ENCODE peak calls at places on chromosomes 3 and 15, in seven cellular contexts. E is HTR-8/SVneo; R is hypothalamus; Q is anterior cingulate cortex; H is stimulated activated CD8-positive, alpha-beta memory T cell treated with anti-CD3 and anti-CD28 coated beads, Interleukin-15, amount 100 ng/mL, for 4 hours; I is GM20000; D is Calu3. M is an unnamed sample.

GRCh38 chr3:69368129-69368741 is 17.7 kb downstream of the FRMD4B start:
- DNase-seq in E (no peak), R (no peak), Q (no peak), H (no peak), I (peak; percentile 68), D (no peak), M (no peak)

GRCh38 chr3:42179110-42179725 is 86.8 kb downstream of the CCK start:
- DNase-seq in E (peak; percentile 78), R (no peak), Q (no peak), H (no peak), I (no peak), D (peak; percentile 74), M (peak; percentile 46)

GRCh38 chr15:40325700-40326099 is 2.2 kb downstream of the INAFM2 start:
- DNase-seq in E (no peak), R (no peak), Q (no peak), H (no peak), I (no peak), D (no peak), M (no peak)

GRCh38 chr3:51400169-51400568 is 9.1 kb downstream of the RBM15B start:
- DNase-seq in E (no peak), R (no peak), Q (no peak), H (no peak), I (no peak), D (no peak), M (no peak)

GRCh38 chr3:149180057-149180573 is 41.5 kb downstream of the CP start:
- DNase-seq in E (peak; percentile 89), R (no peak), Q (no peak), H (no peak), I (no peak), D (peak; percentile 63), M (peak; percentile 93)

GRCh38 chr15:58475573-58476524 is 44.1 kb downstream of the LIPC start:
- DNase-seq in E (no peak), R (no peak), Q (no peak), H (no peak), I (no peak), D (no peak), M (no peak)

GRCh38 chr3:9157651-9158383 is 91.6 kb downstream of the SRGAP3 start:
- DNase-seq in E (no peak), R (no peak), Q (no peak), H (no peak), I (no peak), D (no peak), M (no peak)

GRCh38 chr3:179807588-179807987 is 154.7 kb downstream of the USP13 start:
- DNase-seq in E (no peak), R (no peak), Q (no peak), H (no peak), I (no peak), D (no peak), M (no peak)

GRCh38 chr3:46909535-46910161 is 32.1 kb downstream of the PTH1R start:
- DNase-seq in E (peak; percentile 89), R (peak; percentile 69), Q (peak; percentile 80), H (peak; percentile 58), I (peak; percentile 89), D (peak; percentile 86), M (peak; percentile 69)

GRCh38 chr15:51907136-51907862 is 64.3 kb downstream of the LEO1 start:
- DNase-seq in E (no peak), R (no peak), Q (no peak), H (no peak), I (no peak), D (peak; percentile 80), M (peak; percentile 14)

GRCh38 chr15:88627463-88627862 is 6.3 kb downstream of the AEN start:
- DNase-seq in E (no peak), R (no peak), Q (no peak), H (no peak), I (no peak), D (no peak), M (no peak)

GRCh38 chr3:148075829-148076716 is 621.6 kb upstream of the AGTR1 start:
- DNase-seq in E (peak; percentile 15), R (no peak), Q (peak; percentile 26), H (no peak), I (no peak), D (peak; percentile 44), M (peak; percentile 36)

GRCh38 chr15:58472821-58473581 is 41.2 kb downstream of the LIPC start:
- DNase-seq in E (no peak), R (no peak), Q (no peak), H (no peak), I (no peak), D (peak; percentile 18), M (no peak)

GRCh38 chr15:59280855-59281254 is 74.2 kb downstream of the LDHAL6B start:
- DNase-seq in E (no peak), R (no peak), Q (no peak), H (no peak), I (no peak), D (no peak), M (no peak)

GRCh38 chr3:52372822-52373504 is 56.8 kb downstream of the DNAH1 start:
- DNase-seq in E (no peak), R (no peak), Q (no peak), H (no peak), I (peak; percentile 60), D (no peak), M (no peak)

GRCh38 chr3:4687167-4687566 is 194.0 kb downstream of the ITPR1 start:
- DNase-seq in E (no peak), R (no peak), Q (no peak), H (no peak), I (no peak), D (no peak), M (peak; percentile 21)

GRCh38 chr3:57110797-57111196 is 50.3 kb downstream of the SPATA12 start:
- DNase-seq in E (no peak), R (no peak), Q (no peak), H (no peak), I (no peak), D (no peak), M (no peak)

GRCh38 chr3:168659015-168659414 is 563.3 kb upstream of the GOLIM4 start:
- DNase-seq in E (no peak), R (no peak), Q (no peak), H (no peak), I (no peak), D (no peak), M (no peak)

M was measured in NCI-H460.